ENCODE peak calls at places on chromosomes 11 and 22, in six cellular contexts. K is CD4-positive, alpha-beta T cell; Z is mesendoderm; V is Daoy; L is adipocyte; O is activated CD4-positive, alpha-beta T cell treated with anti-CD3 and anti-CD28 coated beads, Interleukin-2, amount 50 U/mL, for 48 hours. F is an unnamed sample.

GRCh38 chr11:65133724-65134123 is 595 bp downstream of the SYVN1 start:
- DNase-seq in K (no peak), V (no peak), O (no peak), L (peak), Z (no peak), F (no peak)

GRCh38 chr22:17570851-17571631 is 7.7 kb downstream of the SLC25A18 start:
- DNase-seq in V (peak), L (peak), K (no peak), O (no peak), Z (peak), F (no peak)

GRCh38 chr22:49872347-49872746 is 18.7 kb downstream of the ZBED4 start:
- DNase-seq in K (no peak), O (no peak), Z (no peak), L (no peak), V (no peak), F (no peak)

GRCh38 chr11:126310229-126310991 is 6.5 kb downstream of the DCPS start:
- DNase-seq in V (peak), Z (peak), L (peak), K (peak), O (peak), F (peak)

GRCh38 chr11:117638913-117639543 is 158.0 kb downstream of the DSCAML1 start:
- DNase-seq in O (no peak), V (no peak), Z (no peak), K (no peak), L (no peak), F (no peak)

GRCh38 chr11:88367310-88367709 is 29.8 kb upstream of the CTSC start:
- DNase-seq in O (no peak), K (no peak), Z (no peak), L (no peak), V (no peak), F (no peak)

GRCh38 chr11:12016246-12016645 is 7.8 kb upstream of the DKK3 start:
- DNase-seq in L (no peak), O (no peak), K (no peak), Z (no peak), V (no peak), F (no peak)

GRCh38 chr11:45150943-45151342 is 4.5 kb downstream of the PRDM11 start:
- DNase-seq in L (no peak), Z (no peak), O (no peak), V (no peak), K (no peak), F (no peak)

GRCh38 chr11:109946322-109946846 is 146.8 kb upstream of the ZC3H12C start:
- DNase-seq in L (peak), K (peak), Z (peak), V (peak), O (peak), F (peak)

GRCh38 chr22:39214383-39215069 is 30.3 kb downstream of the PDGFB start:
- DNase-seq in Z (peak), L (peak), V (peak), O (no peak), K (no peak), F (no peak)

GRCh38 chr11:110298298-110298765 is 1.9 kb upstream of the RDX start:
- DNase-seq in K (no peak), V (peak), L (no peak), O (no peak), Z (peak), F (no peak)

GRCh38 chr11:443542-444199 is 1.9 kb upstream of the ANO9 start:
- DNase-seq in Z (peak), K (no peak), O (no peak), L (no peak), V (peak), F (no peak)

GRCh38 chr11:14499178-14499559 is 442 bp downstream of the COPB1 start:
- DNase-seq in V (peak), L (peak), O (peak), K (peak), Z (no peak), F (peak)

GRCh38 chr22:21819183-21819770 is 48.2 kb downstream of the MAPK1 start:
- DNase-seq in L (no peak), O (no peak), K (no peak), V (no peak), Z (peak), F (no peak)

GRCh38 chr11:371716-372590 is 2.7 kb downstream of the B4GALNT4 start:
- DNase-seq in Z (no peak), L (no peak), O (no peak), K (no peak), V (no peak), F (no peak)